ENCODE peak calls at places on chromosomes 3 and 15, in five cellular contexts. G, X, F, C and K are unnamed samples.

GRCh38 chr15:35298509-35298908 is 213.4 kb upstream of the NANOGP8 start:
- DNase-seq in G (no peak), X (no peak), F (no peak), C (no peak), K (no peak)

GRCh38 chr15:45399381-45400212 is 21.3 kb upstream of the GATM start:
- DNase-seq in G (peak), X (no peak), F (no peak), C (no peak), K (no peak)

GRCh38 chr3:8452112-8452511 is 49.5 kb upstream of the LMCD1 start:
- DNase-seq in G (no peak), X (no peak), F (no peak), C (no peak), K (no peak)

GRCh38 chr3:183766745-183767606 is 58.4 kb downstream of the MAP6D1 start:
- DNase-seq in G (peak), X (peak), F (peak), C (peak), K (peak)

GRCh38 chr3:85110393-85110792 is 151.6 kb downstream of the CADM2 start:
- DNase-seq in G (no peak), X (no peak), F (no peak), C (no peak), K (no peak)

GRCh38 chr3:97108136-97108535 is 293.7 kb downstream of the EPHA6 start:
- DNase-seq in G (no peak), X (no peak), F (no peak), C (no peak), K (no peak)

GRCh38 chr15:42100021-42100800 is 5.8 kb upstream of the PLA2G4D start:
- DNase-seq in G (no peak), X (no peak), F (no peak), C (no peak), K (no peak)

GRCh38 chr3:65245133-65246076 is 557.6 kb upstream of the ADAMTS9 start:
- DNase-seq in G (no peak), X (no peak), F (no peak), C (no peak), K (no peak)

GRCh38 chr3:179544981-179545645 is 17.6 kb upstream of the ACTL6A start:
- DNase-seq in G (no peak), X (no peak), F (no peak), C (no peak), K (no peak)

GRCh38 chr15:89652666-89653065 is 2.6 kb downstream of the KIF7 start:
- DNase-seq in G (no peak), X (peak), F (no peak), C (no peak), K (peak)

GRCh38 chr3:102488316-102488715 is 53.5 kb downstream of the ZPLD1 start:
- DNase-seq in G (no peak), X (no peak), F (no peak), C (no peak), K (no peak)

GRCh38 chr3:161423911-161424522 is 52.7 kb upstream of the SPTSSB start:
- DNase-seq in G (peak), X (no peak), F (no peak), C (no peak), K (no peak)

GRCh38 chr3:16102905-16103364 is 71.5 kb upstream of the GALNT15 start:
- DNase-seq in G (no peak), X (no peak), F (no peak), C (no peak), K (no peak)

GRCh38 chr3:14555835-14556234 is 15.7 kb upstream of the GRIP2 start:
- DNase-seq in G (no peak), X (no peak), F (peak), C (peak), K (no peak)

GRCh38 chr3:136916200-136916599 is 41.6 kb upstream of the IL20RB start:
- DNase-seq in G (peak), X (no peak), F (no peak), C (no peak), K (no peak)

GRCh38 chr3:147812186-147812911 is 403.2 kb downstream of the ZIC1 start:
- DNase-seq in G (no peak), X (no peak), F (no peak), C (no peak), K (no peak)

GRCh38 chr3:4505688-4506558 is 12.8 kb downstream of the ITPR1 start:
- DNase-seq in G (no peak), X (no peak), F (no peak), C (no peak), K (no peak)

GRCh38 chr3:112333386-112334334 is 704 bp downstream of the CD200 start:
- DNase-seq in G (no peak), X (no peak), F (peak), C (peak), K (no peak)

GRCh38 chr15:61835476-61836106 is 224.7 kb downstream of the VPS13C start:
- DNase-seq in G (peak), X (peak), F (peak), C (peak), K (peak)

GRCh38 chr3:114664006-114664405 is 370.2 kb downstream of the TIGIT start:
- DNase-seq in G (no peak), X (no peak), F (no peak), C (no peak), K (no peak)

GRCh38 chr3:33722626-33723370 is 4.7 kb upstream of the CLASP2 start:
- DNase-seq in G (no peak), X (no peak), F (no peak), C (no peak), K (no peak)

GRCh38 chr15:99310745-99311144 is 59.5 kb downstream of the LRRC28 start:
- DNase-seq in G (no peak), X (no peak), F (no peak), C (no peak), K (no peak)

GRCh38 chr3:158765518-158766205 is 33.4 kb upstream of the RARRES1 start:
- DNase-seq in G (no peak), X (no peak), F (no peak), C (no peak), K (no peak)

GRCh38 chr3:18215639-18216038 is 209.5 kb downstream of the SATB1 start:
- DNase-seq in G (no peak), X (no peak), F (no peak), C (no peak), K (no peak)

GRCh38 chr3:66017084-66017990 is 21.4 kb downstream of the MAGI1 start:
- DNase-seq in G (no peak), X (no peak), F (no peak), C (peak), K (no peak)

DNA sequence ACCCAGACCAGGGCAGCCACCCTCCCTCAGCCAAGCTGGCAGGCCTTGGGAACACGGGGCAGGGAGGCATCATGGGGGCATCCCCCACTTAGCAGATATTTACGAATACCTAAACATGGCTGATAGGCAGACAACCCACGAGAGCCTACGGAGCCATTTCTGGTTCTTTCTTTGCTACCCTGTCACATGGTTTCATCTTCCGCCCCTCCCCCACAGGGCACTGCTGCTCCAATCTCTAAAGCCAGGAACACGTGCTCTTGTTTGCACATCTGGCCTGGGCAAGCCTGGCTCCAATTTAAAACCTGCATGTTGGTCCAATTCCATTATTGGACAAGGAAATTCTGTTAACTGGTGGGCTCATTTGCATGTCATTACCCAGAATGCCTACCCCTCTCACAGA is 447.4 kb upstream of the NR2F2 start:
- DNase-seq in G (no peak), X (no peak), F (no peak), C (no peak), K (no peak)
- H3K27ac ChIP-seq in G (no peak), X (no peak), F (no peak), C (no peak), K (no peak)

GRCh38 chr3:63693351-63693750 is 40.9 kb downstream of the SNTN start:
- DNase-seq in G (no peak), X (no peak), F (no peak), C (no peak), K (no peak)

GRCh38 chr3:63685340-63685739 is 32.9 kb downstream of the SNTN start:
- DNase-seq in G (no peak), X (no peak), F (no peak), C (no peak), K (no peak)

GRCh38 chr3:63689285-63689684 is 36.8 kb downstream of the SNTN start:
- DNase-seq in G (no peak), X (no peak), F (no peak), C (no peak), K (no peak)

GRCh38 chr3:63684081-63684480 is 31.6 kb downstream of the SNTN start:
- DNase-seq in G (no peak), X (no peak), F (no peak), C (no peak), K (no peak)

GRCh38 chr3:63687569-63688233 is 35.2 kb downstream of the SNTN start:
- DNase-seq in G (no peak), X (no peak), F (no peak), C (no peak), K (no peak)
- H3K27ac ChIP-seq in G (no peak), X (no peak), F (no peak), C (no peak), K (no peak)

GRCh38 chr15:67783303-67783702 is 42.0 kb upstream of the SKOR1 start:
- DNase-seq in G (no peak), X (no peak), F (no peak), C (no peak), K (no peak)
- H3K27ac ChIP-seq in G (no peak), X (no peak), F (no peak), C (no peak), K (no peak)

DNA sequence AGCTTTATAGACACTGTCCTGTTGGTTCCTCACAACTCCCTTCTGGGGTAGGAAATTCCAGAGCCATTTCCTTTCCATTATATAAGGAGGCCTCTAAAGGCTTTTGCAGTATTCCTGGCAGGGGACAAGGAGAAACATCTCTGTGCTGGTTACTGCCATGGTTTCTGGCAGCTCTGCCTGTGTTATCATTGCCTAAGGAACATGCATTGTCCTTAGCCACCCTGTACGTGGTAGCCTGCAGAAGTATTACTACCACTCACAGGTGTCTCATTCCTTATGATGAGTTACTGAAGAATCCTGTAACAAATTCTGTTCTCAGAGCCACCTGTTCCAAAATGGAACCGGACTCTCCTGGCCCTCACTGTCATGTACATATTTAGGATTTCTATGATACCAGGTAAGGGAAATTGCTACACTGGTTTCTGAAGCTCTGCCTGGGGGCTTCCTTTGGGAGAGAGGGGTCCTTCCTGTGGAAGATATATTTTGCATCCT is 58.0 kb downstream of the UMPS start:
- DNase-seq in G (no peak), X (no peak), F (no peak), C (no peak), K (no peak)
- H3K27ac ChIP-seq in G (peak), X (peak), F (peak), C (no peak), K (peak)

DNA sequence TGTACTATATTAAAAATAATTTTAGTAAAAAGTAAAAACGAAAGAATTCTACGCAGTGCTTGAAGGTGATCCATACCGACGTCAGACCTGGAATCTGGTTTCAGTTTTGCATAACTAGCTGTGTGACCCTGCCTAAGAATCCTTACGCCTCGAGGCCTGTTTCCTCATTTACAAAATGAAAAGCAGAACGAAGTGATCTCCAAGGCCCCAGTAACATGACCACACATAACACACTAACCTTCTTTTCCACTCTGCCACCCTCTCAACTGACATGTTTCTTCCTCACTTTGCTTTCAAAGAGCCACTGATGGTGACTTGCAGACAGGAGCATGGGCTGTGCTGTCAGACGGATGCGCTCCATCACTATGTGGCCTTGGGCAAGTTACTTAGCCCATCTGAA is 4.8 kb downstream of the MESD start:
- DNase-seq in G (no peak), X (no peak), F (no peak), C (no peak), K (no peak)
- H3K27ac ChIP-seq in G (no peak), X (peak), F (peak), C (no peak), K (peak)

DNA sequence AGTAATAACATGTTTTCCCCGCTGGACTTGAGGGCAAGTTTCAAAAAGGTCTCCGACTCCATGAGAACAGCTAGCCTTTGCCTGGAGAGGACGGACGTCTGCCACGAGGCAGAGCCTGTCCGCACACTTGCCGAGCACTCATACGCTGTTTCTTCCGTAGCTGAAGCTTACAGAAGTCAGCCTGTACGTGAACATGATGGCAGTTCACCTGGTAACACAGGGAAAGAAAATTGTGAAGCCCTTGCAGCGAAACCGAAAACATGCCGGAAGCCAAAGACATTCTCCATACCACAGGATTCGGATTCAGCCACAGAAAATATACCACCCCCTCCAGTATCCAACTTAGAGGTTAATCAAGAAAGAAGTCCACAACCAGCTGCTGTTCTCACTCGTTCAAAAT is 43.9 kb upstream of the RASA2 start:
- DNase-seq in G (no peak), X (no peak), F (no peak), C (no peak), K (no peak)
- H3K27ac ChIP-seq in G (no peak), X (peak), F (peak), C (peak), K (no peak)

DNA sequence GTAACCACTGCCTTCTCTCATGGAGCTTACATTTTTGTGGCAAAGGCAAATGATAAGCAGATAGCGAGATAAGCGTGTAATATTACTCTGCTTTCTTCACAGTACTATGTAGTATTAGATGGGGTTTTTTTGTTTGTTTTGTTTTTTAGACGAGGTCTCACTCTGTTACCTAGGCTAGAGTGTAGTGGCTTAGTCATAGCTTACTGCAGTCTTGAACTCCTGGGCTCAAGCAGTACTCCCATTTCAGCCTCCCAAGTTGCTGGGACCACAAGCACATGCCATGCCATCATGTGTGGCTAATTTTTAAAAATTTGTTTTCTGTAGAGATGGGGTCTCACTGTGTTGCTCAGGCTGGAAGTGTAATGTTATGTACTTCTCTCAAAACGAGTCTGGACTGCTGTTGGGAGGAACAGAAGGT is 22.9 kb downstream of the MBNL1 start:
- DNase-seq in G (no peak), X (no peak), F (no peak), C (no peak), K (no peak)
- H3K27ac ChIP-seq in G (no peak), X (peak), F (peak), C (no peak), K (no peak)

DNA sequence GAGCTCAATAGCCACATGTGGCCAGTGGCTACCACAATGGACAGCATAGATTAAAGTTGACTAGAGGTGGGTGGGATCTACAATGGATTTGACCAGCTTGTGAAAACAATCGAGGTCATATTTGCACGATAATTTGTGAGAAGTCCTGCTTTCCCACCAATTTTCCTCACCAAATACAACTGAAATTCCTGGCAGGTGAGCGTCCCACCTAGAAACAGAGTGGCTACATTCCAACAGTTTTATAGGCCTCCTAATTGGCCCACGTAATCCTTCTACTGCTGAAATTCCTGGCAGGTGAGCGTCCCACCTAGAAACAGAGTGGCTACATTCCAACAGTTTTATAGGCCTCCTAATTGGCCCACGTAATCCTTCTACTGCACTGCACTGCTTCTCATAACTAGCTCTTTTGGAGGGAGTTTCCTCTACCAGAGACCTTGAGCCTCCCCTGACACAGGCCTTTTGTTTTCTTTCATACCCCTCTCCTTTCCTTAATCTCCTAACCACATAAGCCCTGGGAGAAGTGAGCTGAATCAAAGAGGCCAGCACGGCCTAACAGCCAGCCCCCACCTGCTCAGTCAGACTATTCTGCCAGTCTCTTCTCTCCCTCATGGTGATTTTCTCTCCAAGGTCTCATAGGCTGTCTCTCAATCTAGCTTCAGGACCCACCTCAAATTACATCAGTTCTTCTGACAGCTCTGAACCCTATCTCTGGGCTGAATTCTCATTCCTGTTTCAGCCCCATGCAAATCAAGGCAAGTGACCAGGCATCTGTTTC is 80.2 kb downstream of the BFSP2 start:
- DNase-seq in G (peak), X (no peak), F (no peak), C (no peak), K (no peak)
- H3K27ac ChIP-seq in G (no peak), X (no peak), F (no peak), C (peak), K (no peak)